ENCODE peak calls at places on chromosomes 6 and 20, in eight cellular contexts. One of them, this sample, is unnamed.

GRCh38 chr20:62122659-62123449 is 579 bp downstream of the LSM14B start:
- DNase-seq in neural crest cell: no peak
- DNase-seq in HepG2: no peak
- DNase-seq in omental fat pad: no peak
- DNase-seq in cardiac muscle cell: peak; percentile 60
- DNase-seq in thoracic aorta: no peak
- DNase-seq in IMR-90: no peak
- DNase-seq in GM12878: no peak
- DNase-seq in this sample: no peak

GRCh38 chr20:58547527-58548475 is 32.6 kb upstream of the APCDD1L start:
- DNase-seq in IMR-90: peak; percentile 73
- DNase-seq in GM12878: no peak
- DNase-seq in cardiac muscle cell: no peak
- DNase-seq in thoracic aorta: no peak
- DNase-seq in omental fat pad: no peak
- DNase-seq in neural crest cell: no peak
- DNase-seq in HepG2: no peak
- DNase-seq in this sample: no peak

GRCh38 chr20:49674383-49675352 is 39.0 kb downstream of the B4GALT5 start:
- DNase-seq in HepG2: peak; percentile 98
- DNase-seq in cardiac muscle cell: no peak
- DNase-seq in IMR-90: peak; percentile 30
- DNase-seq in GM12878: no peak
- DNase-seq in neural crest cell: no peak
- DNase-seq in thoracic aorta: no peak
- DNase-seq in omental fat pad: no peak
- DNase-seq in this sample: no peak

GRCh38 chr6:21915707-21916399 is 322.3 kb downstream of the SOX4 start:
- DNase-seq in thoracic aorta: no peak
- DNase-seq in IMR-90: peak; percentile 56
- DNase-seq in GM12878: no peak
- DNase-seq in omental fat pad: no peak
- DNase-seq in cardiac muscle cell: no peak
- DNase-seq in neural crest cell: no peak
- DNase-seq in HepG2: no peak
- DNase-seq in this sample: no peak

GRCh38 chr6:139732451-139732850 is 358.0 kb upstream of the CITED2 start:
- DNase-seq in thoracic aorta: no peak
- DNase-seq in IMR-90: peak; percentile 78
- DNase-seq in HepG2: no peak
- DNase-seq in neural crest cell: no peak
- DNase-seq in cardiac muscle cell: no peak
- DNase-seq in GM12878: no peak
- DNase-seq in omental fat pad: no peak
- DNase-seq in this sample: no peak

GRCh38 chr20:35207950-35208611 is 18.4 kb upstream of the MMP24 start:
- DNase-seq in IMR-90: peak; percentile 78
- DNase-seq in GM12878: peak; percentile 20
- DNase-seq in cardiac muscle cell: peak; percentile 88
- DNase-seq in omental fat pad: peak; percentile 69
- DNase-seq in HepG2: peak; percentile 89
- DNase-seq in neural crest cell: peak; percentile 94
- DNase-seq in thoracic aorta: peak; percentile 39
- DNase-seq in this sample: no peak

GRCh38 chr6:150543178-150543577 is 56.5 kb upstream of the PLEKHG1 start:
- DNase-seq in HepG2: no peak
- DNase-seq in IMR-90: no peak
- DNase-seq in cardiac muscle cell: no peak
- DNase-seq in neural crest cell: no peak
- DNase-seq in omental fat pad: no peak
- DNase-seq in GM12878: no peak
- DNase-seq in thoracic aorta: no peak
- DNase-seq in this sample: no peak

GRCh38 chr6:160973856-160974255 is 17.7 kb upstream of the MAP3K4 start:
- DNase-seq in omental fat pad: no peak
- DNase-seq in thoracic aorta: no peak
- DNase-seq in HepG2: no peak
- DNase-seq in neural crest cell: no peak
- DNase-seq in cardiac muscle cell: no peak
- DNase-seq in IMR-90: peak; percentile 67
- DNase-seq in GM12878: no peak
- DNase-seq in this sample: no peak

GRCh38 chr6:8860671-8861070 is 425.3 kb upstream of the SLC35B3 start:
- DNase-seq in GM12878: no peak
- DNase-seq in neural crest cell: no peak
- DNase-seq in omental fat pad: no peak
- DNase-seq in IMR-90: no peak
- DNase-seq in thoracic aorta: no peak
- DNase-seq in HepG2: no peak
- DNase-seq in cardiac muscle cell: no peak
- DNase-seq in this sample: no peak

GRCh38 chr20:5497556-5497955 is 180.8 kb upstream of the PROKR2 start:
- DNase-seq in neural crest cell: no peak
- DNase-seq in cardiac muscle cell: no peak
- DNase-seq in thoracic aorta: no peak
- DNase-seq in IMR-90: no peak
- DNase-seq in GM12878: no peak
- DNase-seq in HepG2: no peak
- DNase-seq in omental fat pad: no peak
- DNase-seq in this sample: no peak

GRCh38 chr20:43658068-43658722 is 8.7 kb upstream of the MYBL2 start:
- DNase-seq in IMR-90: peak; percentile 18
- DNase-seq in neural crest cell: no peak
- DNase-seq in thoracic aorta: no peak
- DNase-seq in omental fat pad: no peak
- DNase-seq in cardiac muscle cell: no peak
- DNase-seq in GM12878: no peak
- DNase-seq in HepG2: peak; percentile 79
- DNase-seq in this sample: no peak

DNA sequence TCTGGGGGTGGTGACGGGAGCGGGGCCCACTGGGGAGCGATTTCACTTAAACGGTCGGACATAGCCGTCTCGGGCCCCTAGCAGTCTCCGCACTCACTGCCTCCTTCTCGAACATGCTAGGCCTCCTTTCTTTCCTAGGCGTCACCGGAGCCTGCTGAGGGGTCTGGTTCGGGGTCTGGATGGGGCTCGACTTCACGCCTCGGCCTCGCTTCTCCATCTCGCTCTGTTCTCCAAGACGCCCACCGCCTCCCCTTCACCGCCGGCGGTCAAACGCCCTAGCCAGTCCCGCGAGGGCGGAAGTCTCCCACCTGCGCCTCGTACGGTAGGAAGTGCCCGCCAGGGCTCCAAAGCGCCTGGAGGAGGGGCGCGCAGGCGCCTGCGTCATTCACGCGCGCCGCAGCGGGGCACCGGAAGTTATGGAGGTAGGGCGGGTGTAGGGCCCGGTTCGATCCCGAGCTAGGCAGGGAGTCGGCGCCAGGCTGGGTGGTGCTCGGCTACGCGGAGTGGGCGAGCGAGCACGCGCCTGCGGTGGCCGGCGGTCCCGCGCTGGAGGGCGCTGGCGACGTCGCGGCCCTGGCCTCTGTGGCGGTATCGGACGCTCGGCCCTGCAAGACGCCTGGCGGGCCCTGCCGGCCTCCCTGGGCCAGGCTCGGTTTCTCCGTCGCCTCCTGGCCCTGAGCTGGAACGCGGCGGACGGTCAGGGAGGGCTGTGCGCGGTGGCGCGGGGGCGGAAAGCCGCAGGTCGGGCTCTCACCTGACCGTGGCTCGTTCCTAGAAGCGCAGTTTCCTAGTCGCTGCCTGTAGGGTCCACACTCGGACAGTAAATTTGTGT is at the start of the genes DYNLT2 and ERMARD:
- DNase-seq in HepG2: peak; percentile 96
- DNase-seq in IMR-90: peak; percentile 94
- DNase-seq in neural crest cell: peak; percentile 87
- DNase-seq in thoracic aorta: peak; percentile 61
- DNase-seq in omental fat pad: peak; percentile 76
- DNase-seq in GM12878: peak; percentile 69
- DNase-seq in cardiac muscle cell: peak; percentile 95
- DNase-seq in this sample: peak; percentile 74
- TF ChIP-seq CTCF in HepG2: peak; percentile 52
- TF ChIP-seq CTCF in IMR-90: peak; percentile 23
- TF ChIP-seq CTCF in neural crest cell: peak; percentile 24
- TF ChIP-seq CTCF in thoracic aorta: peak; percentile 30
- TF ChIP-seq CTCF in omental fat pad: no peak
- TF ChIP-seq CTCF in GM12878: no peak
- TF ChIP-seq CTCF in cardiac muscle cell: peak; percentile 9
- TF ChIP-seq CTCF in this sample: no peak

DNA sequence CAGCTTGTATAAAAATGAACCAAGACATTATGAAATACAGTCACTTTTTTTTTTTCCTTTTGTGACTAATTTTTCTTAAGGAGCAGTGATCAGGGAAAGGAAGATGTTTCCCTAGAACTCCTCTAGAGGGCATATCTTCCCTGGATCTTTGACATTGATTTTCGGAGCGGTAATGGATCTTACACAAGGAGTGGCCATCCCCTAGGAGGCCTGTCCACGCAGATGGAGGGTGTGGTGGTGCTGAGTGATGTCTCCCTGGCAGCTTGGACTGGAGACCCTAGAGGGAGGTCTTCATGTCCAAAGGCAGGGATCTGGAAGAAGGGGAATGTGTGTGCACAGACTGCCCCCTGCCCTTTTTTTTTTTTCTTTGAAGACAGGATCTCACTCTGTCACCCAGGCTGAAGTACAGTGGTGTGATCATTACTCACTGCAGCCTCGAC is 7.0 kb upstream of the KIFC1 start:
- DNase-seq in omental fat pad: no peak
- DNase-seq in IMR-90: peak; percentile 80
- DNase-seq in cardiac muscle cell: no peak
- DNase-seq in thoracic aorta: no peak
- DNase-seq in GM12878: no peak
- DNase-seq in neural crest cell: no peak
- DNase-seq in HepG2: no peak
- DNase-seq in this sample: no peak
- TF ChIP-seq CTCF in omental fat pad: no peak
- TF ChIP-seq CTCF in IMR-90: peak; percentile 61
- TF ChIP-seq CTCF in cardiac muscle cell: peak; percentile 58
- TF ChIP-seq CTCF in thoracic aorta: no peak
- TF ChIP-seq CTCF in GM12878: no peak
- TF ChIP-seq CTCF in neural crest cell: peak; percentile 46
- TF ChIP-seq CTCF in HepG2: peak; percentile 42
- TF ChIP-seq CTCF in this sample: peak; percentile 19

DNA sequence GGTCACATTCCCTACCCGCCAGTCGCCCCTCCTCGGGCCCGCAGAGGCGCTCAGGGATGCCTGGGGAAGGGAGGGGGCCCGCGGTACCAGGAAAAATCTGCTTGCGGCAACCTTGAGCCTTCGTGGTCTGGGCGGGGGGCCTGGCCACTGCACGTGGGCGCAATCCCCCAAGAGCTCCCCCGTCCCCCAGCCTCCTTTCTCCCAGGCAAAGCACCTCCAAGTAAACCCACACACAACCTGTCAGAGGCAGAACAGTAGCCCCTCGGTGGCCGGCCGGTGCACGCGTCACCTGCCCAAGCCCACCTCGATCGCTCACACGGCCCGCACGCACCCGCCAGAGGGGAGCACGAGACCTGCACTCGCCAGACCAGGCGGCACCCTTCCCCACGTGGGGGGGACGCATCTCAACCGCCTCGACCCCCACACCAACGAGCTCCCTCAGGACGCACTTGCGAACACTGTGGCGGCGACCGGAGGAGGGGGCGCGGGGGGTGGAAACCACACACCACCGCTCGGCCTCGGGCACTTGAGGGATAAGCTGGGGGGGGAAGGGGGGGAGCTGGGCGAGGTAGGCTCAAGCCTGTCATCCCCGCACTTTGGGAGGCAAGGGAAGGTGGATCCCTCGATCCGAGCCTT is 1955.7 kb upstream of the DEFB115 start:
- DNase-seq in thoracic aorta: no peak
- DNase-seq in IMR-90: no peak
- DNase-seq in cardiac muscle cell: no peak
- DNase-seq in omental fat pad: no peak
- DNase-seq in GM12878: no peak
- DNase-seq in neural crest cell: no peak
- DNase-seq in HepG2: no peak
- DNase-seq in this sample: no peak
- TF ChIP-seq CTCF in thoracic aorta: no peak
- TF ChIP-seq CTCF in IMR-90: no peak
- TF ChIP-seq CTCF in cardiac muscle cell: no peak
- TF ChIP-seq CTCF in omental fat pad: no peak
- TF ChIP-seq CTCF in GM12878: no peak
- TF ChIP-seq CTCF in neural crest cell: no peak
- TF ChIP-seq CTCF in HepG2: no peak
- TF ChIP-seq CTCF in this sample: no peak

DNA sequence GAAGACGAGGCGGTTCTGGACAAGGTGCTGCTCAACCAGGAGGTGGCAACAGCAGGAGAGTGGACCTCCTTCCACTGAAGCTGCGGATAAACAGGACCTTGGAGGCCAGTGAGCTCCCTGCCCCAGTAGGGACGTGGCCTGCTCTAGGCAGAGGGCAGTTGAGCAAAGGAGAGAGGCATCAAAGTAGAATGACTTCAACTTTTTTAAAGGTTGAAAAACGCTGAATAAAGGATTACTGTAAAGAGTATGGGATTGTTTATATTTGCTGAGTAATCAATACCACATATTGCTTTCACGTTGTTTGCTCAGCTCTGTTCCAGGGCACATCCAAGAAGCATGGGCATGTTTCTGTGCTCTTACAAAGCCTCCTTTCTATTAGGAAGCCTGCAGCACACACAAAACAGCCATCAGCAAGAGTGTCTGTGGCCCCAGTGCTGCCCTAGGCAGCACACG is 48.1 kb downstream of the ERMARD start:
- DNase-seq in cardiac muscle cell: no peak
- DNase-seq in omental fat pad: no peak
- DNase-seq in HepG2: peak; percentile 95
- DNase-seq in IMR-90: no peak
- DNase-seq in neural crest cell: no peak
- DNase-seq in thoracic aorta: no peak
- DNase-seq in GM12878: no peak
- DNase-seq in this sample: no peak
- TF ChIP-seq CTCF in cardiac muscle cell: no peak
- TF ChIP-seq CTCF in omental fat pad: no peak
- TF ChIP-seq CTCF in HepG2: peak; percentile 55
- TF ChIP-seq CTCF in IMR-90: no peak
- TF ChIP-seq CTCF in neural crest cell: no peak
- TF ChIP-seq CTCF in thoracic aorta: no peak
- TF ChIP-seq CTCF in GM12878: no peak
- TF ChIP-seq CTCF in this sample: no peak

GRCh38 chr6:92779758-92780157 is 639.6 kb downstream of the EPHA7 start:
- DNase-seq in neural crest cell: no peak
- DNase-seq in IMR-90: peak; percentile 63
- DNase-seq in omental fat pad: no peak
- DNase-seq in cardiac muscle cell: peak; percentile 78
- DNase-seq in thoracic aorta: no peak
- DNase-seq in GM12878: no peak
- DNase-seq in HepG2: no peak
- DNase-seq in this sample: no peak

DNA sequence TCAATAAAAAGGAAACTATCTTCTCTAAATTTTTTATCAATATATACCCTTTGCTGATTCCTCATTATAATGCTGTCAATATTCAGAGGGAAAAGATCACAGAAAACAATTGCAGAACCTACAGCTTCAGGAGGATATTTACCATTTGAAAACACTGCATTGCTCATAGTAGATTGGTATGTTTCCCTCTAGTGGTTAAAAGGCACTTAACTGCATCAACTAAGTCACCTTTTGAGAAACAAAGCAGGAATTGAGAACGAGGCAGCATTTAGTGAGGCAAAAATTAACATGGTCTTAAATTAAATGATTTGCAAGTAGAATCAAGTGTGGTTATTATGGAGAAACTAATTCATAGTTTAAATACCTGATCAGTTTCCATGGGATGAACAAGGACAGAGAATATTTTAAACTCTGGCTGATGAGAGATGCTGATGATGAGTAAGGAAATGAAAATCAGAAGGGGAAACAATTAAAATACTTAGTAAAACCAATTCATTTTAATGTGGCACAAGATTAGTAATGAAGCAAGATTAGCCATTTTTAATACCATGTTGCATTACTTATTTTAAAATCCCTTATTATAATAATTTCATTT is 642.1 kb downstream of the EPHA7 start:
- DNase-seq in neural crest cell: no peak
- DNase-seq in IMR-90: peak; percentile 42
- DNase-seq in cardiac muscle cell: peak; percentile 62
- DNase-seq in GM12878: no peak
- DNase-seq in thoracic aorta: no peak
- DNase-seq in omental fat pad: no peak
- DNase-seq in HepG2: peak; percentile 12
- DNase-seq in this sample: no peak
- TF ChIP-seq CTCF in neural crest cell: peak; percentile 80
- TF ChIP-seq CTCF in IMR-90: peak; percentile 56
- TF ChIP-seq CTCF in cardiac muscle cell: peak; percentile 55
- TF ChIP-seq CTCF in GM12878: peak; percentile 47
- TF ChIP-seq CTCF in thoracic aorta: no peak
- TF ChIP-seq CTCF in omental fat pad: no peak
- TF ChIP-seq CTCF in HepG2: peak; percentile 33
- TF ChIP-seq CTCF in this sample: peak; percentile 60

This sample was measured in D721Med.